ENCODE peak calls at places on chromosome 3, in ten cellular contexts. S, Q, U, Z, D, T, F, A, K and B are unnamed samples.

GRCh38 chr3:182921665-182922355 is 58.5 kb downstream of the DCUN1D1 start:
- DNase-seq in S (peak; percentile 54), Q (no peak), U (no peak), Z (no peak), D (no peak), T (no peak), F (no peak), A (no peak), K (no peak), B (no peak)

GRCh38 chr3:30232142-30232541 is 374.3 kb upstream of the TGFBR2 start:
- DNase-seq in S (peak; percentile 70), Q (no peak), U (no peak), Z (no peak), D (no peak), T (no peak), F (no peak), A (no peak), K (no peak), B (no peak)

GRCh38 chr3:23308986-23309625 is 106.0 kb downstream of the UBE2E2 start:
- DNase-seq in S (no peak), Q (no peak), U (no peak), Z (no peak), D (no peak), T (no peak), F (no peak), A (no peak), K (no peak), B (no peak)

GRCh38 chr3:4824948-4825325 is 154.3 kb upstream of the BHLHE40 start:
- DNase-seq in S (peak; percentile 30), Q (no peak), U (no peak), Z (no peak), D (no peak), T (peak; percentile 88), F (no peak), A (no peak), K (peak; percentile 81), B (no peak)

GRCh38 chr3:155585384-155585783 is 159.5 kb downstream of the PLCH1 start:
- DNase-seq in S (no peak), Q (no peak), U (no peak), Z (no peak), D (no peak), T (peak; percentile 20), F (no peak), A (no peak), K (no peak), B (no peak)

GRCh38 chr3:33942483-33943150 is 144.2 kb downstream of the PDCD6IP start:
- DNase-seq in S (no peak), Q (peak; percentile 8), U (no peak), Z (no peak), D (no peak), T (peak; percentile 28), F (no peak), A (no peak), K (no peak), B (peak; percentile 16)

GRCh38 chr3:76972624-76973296 is 67.1 kb upstream of the ROBO2 start:
- DNase-seq in S (no peak), Q (no peak), U (no peak), Z (no peak), D (no peak), T (no peak), F (no peak), A (no peak), K (no peak), B (no peak)

GRCh38 chr3:124504332-124505059 is 225.8 kb upstream of the UMPS start:
- DNase-seq in S (peak; percentile 51), Q (no peak), U (no peak), Z (no peak), D (no peak), T (peak; percentile 47), F (no peak), A (no peak), K (no peak), B (peak; percentile 66)

GRCh38 chr3:30042274-30042859 is 564.0 kb upstream of the TGFBR2 start:
- DNase-seq in S (peak; percentile 87), Q (peak; percentile 63), U (no peak), Z (no peak), D (peak; percentile 54), T (peak; percentile 84), F (peak; percentile 12), A (no peak), K (peak; percentile 41), B (peak; percentile 76)

DNA sequence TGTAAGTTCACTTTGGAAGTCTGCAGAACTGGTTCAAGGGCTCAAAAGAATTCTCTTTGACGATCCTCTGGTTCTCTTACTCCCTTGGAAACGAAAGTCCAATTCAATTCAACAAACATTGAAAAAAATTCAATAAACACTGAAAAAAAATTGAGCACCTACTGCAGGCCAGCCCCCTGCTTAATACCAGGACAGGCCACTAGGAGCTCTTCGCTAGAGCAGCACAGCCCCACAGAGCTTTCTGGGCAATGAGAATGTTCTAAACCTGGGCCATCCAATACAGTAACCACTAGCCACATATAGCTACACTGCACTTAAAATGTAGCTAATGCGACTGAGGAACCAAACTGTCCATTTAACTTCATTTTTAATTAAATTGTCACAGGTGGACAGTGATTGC is 50.4 kb upstream of the DCLK3 start:
- DNase-seq in S (no peak), Q (no peak), U (no peak), Z (no peak), D (no peak), T (no peak), F (no peak), A (no peak), K (no peak), B (no peak)
- TF ChIP-seq CTCF in S (peak; percentile 32), Q (peak; percentile 22), U (no peak), Z (no peak), D (no peak), T (peak; percentile 49), F (no peak), A (peak; percentile 31), K (no peak), B (no peak)

GRCh38 chr3:134368751-134369105 is 5.5 kb downstream of the AMOTL2 start:
- DNase-seq in S (no peak), Q (no peak), U (no peak), Z (peak; percentile 21), D (no peak), T (no peak), F (no peak), A (no peak), K (no peak), B (no peak)

GRCh38 chr3:134370611-134371451 is 3.4 kb downstream of the AMOTL2 start:
- DNase-seq in S (no peak), Q (no peak), U (no peak), Z (peak; percentile 70), D (no peak), T (no peak), F (no peak), A (no peak), K (no peak), B (no peak)

GRCh38 chr3:134369231-134369741 is 5.0 kb downstream of the AMOTL2 start:
- DNase-seq in S (peak; percentile 76), Q (no peak), U (no peak), Z (peak; percentile 15), D (no peak), T (no peak), F (no peak), A (no peak), K (no peak), B (no peak)

GRCh38 chr3:134371542-134372324 is 2.5 kb downstream of the AMOTL2 start:
- DNase-seq in S (no peak), Q (no peak), U (no peak), Z (peak; percentile 23), D (no peak), T (no peak), F (no peak), A (no peak), K (no peak), B (no peak)

GRCh38 chr3:134369861-134370596 is 4.2 kb downstream of the AMOTL2 start:
- DNase-seq in S (peak; percentile 59), Q (no peak), U (no peak), Z (peak; percentile 41), D (no peak), T (no peak), F (no peak), A (no peak), K (no peak), B (no peak)
- H3K4me3 ChIP-seq in S (no peak overlapping the region), Q (no peak overlapping the region), U (no peak overlapping the region), Z (no peak overlapping the region), D (no peak overlapping the region), T (no peak overlapping the region), F (no peak overlapping the region), A (peak overlapping the region; percentile 81), K (peak overlapping the region; percentile 74), B (no peak overlapping the region)

GRCh38 chr3:132341746-132342145 is 24.5 kb downstream of the ACP3 start:
- DNase-seq in S (peak; percentile 9), Q (no peak), U (no peak), Z (no peak), D (no peak), T (no peak), F (no peak), A (no peak), K (no peak), B (no peak)

GRCh38 chr3:132344666-132345280 is 27.6 kb downstream of the ACP3 start:
- DNase-seq in S (no peak), Q (no peak), U (no peak), Z (no peak), D (no peak), T (peak; percentile 77), F (no peak), A (no peak), K (no peak), B (no peak)

GRCh38 chr3:132342615-132343014 is 25.4 kb downstream of the ACP3 start:
- DNase-seq in S (no peak), Q (no peak), U (no peak), Z (no peak), D (no peak), T (no peak), F (no peak), A (no peak), K (no peak), B (no peak)

GRCh38 chr3:132343018-132343612 is 25.9 kb downstream of the ACP3 start:
- DNase-seq in S (peak; percentile 84), Q (peak; percentile 65), U (no peak), Z (no peak), D (peak; percentile 32), T (peak; percentile 66), F (peak; percentile 34), A (no peak), K (peak; percentile 8), B (peak; percentile 71)

GRCh38 chr3:132342183-132342582 is 25.0 kb downstream of the ACP3 start:
- DNase-seq in S (peak; percentile 67), Q (no peak), U (no peak), Z (no peak), D (no peak), T (peak; percentile 51), F (no peak), A (no peak), K (no peak), B (peak; percentile 51)
- TF ChIP-seq CTCF in S (no peak), Q (no peak), U (no peak), Z (no peak), D (no peak), T (peak; percentile 57), F (no peak), A (no peak), K (peak; percentile 21), B (peak; percentile 11)

DNA sequence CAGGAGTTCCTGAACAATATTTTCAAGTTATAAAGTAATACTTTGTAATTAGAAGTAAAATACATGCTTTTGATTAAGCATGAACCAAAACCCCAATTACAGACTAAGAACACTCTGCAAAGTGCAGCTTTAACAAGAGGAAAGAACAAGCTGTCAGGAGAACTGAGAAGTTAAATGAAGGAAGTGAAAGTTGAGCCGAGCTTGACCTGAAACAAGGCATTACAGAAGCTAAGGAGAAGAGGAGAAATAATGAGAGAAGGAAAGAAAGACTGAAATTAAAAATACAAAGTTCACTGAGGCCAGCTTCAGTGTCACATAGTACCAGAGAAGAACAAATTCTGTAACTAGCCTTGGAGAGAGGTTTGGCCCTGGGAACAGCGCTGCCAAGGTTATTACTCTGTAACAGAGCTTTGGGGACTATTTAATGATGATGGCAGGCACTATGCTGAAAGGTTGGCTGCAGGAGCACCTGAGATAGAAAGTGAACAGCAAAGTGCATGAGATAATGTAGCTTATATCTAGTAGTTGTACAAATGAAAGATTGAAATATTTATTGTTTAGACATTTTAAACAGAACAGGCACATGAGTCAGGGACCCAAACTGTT is 241.9 kb upstream of the PEX5L start:
- DNase-seq in S (no peak), Q (peak; percentile 63), U (peak; percentile 47), Z (no peak), D (no peak), T (no peak), F (no peak), A (no peak), K (no peak), B (no peak)
- H3K4me3 ChIP-seq in S (no peak overlapping the region), Q (no peak overlapping the region), U (no peak overlapping the region), Z (no peak overlapping the region), D (no peak overlapping the region), T (no peak overlapping the region), F (no peak overlapping the region), A (no peak overlapping the region), K (no peak overlapping the region), B (no peak overlapping the region)